ENCODE peak calls at places on chromosomes 16 and 17, in six cellular contexts. K is A549, O is T-helper 1 cell, S is ascending aorta, T is NCI-H2227 treated with DMSO at 0.1 percent for 48 hours, H is fibroblast of gingiva. J is an unnamed sample.

GRCh38 chr16:8848939-8849391 is 19.8 kb downstream of the CARHSP1 start:
- DNase-seq in H (peak; percentile 30), K (no peak), O (no peak), T (no peak), S (no peak), J (no peak)

GRCh38 chr17:18362509-18363020 is 785 bp downstream of the SHMT1 start:
- DNase-seq in T (no peak), K (peak; percentile 34), O (no peak), S (no peak), H (peak; percentile 83), J (no peak)

GRCh38 chr16:12553191-12553590 is 250.5 kb downstream of the CPPED1 start:
- DNase-seq in K (no peak), O (no peak), T (no peak), S (no peak), H (no peak), J (no peak)

GRCh38 chr17:35243459-35244204 is 760 bp downstream of the SLFN5 start:
- DNase-seq in H (peak; percentile 68), K (peak; percentile 41), T (no peak), S (peak; percentile 48), O (peak; percentile 30), J (peak; percentile 53)

GRCh38 chr16:2427526-2427925 is 1.7 kb upstream of the CCNF start:
- DNase-seq in T (no peak), S (no peak), H (no peak), K (no peak), O (no peak), J (no peak)

GRCh38 chr17:17882182-17882581 is 45.4 kb upstream of the SREBF1 start:
- DNase-seq in S (no peak), T (no peak), O (no peak), H (no peak), K (no peak), J (no peak)

GRCh38 chr17:5352681-5353289 is 66.7 kb downstream of the NUP88 start:
- DNase-seq in T (no peak), S (no peak), K (no peak), H (no peak), O (no peak), J (no peak)

GRCh38 chr17:38579934-38580333 is 25.8 kb downstream of the SRCIN1 start:
- DNase-seq in O (no peak), S (no peak), H (no peak), K (peak; percentile 68), T (no peak), J (no peak)

GRCh38 chr16:67526149-67526732 is 2.4 kb upstream of the RIPOR1 start:
- DNase-seq in O (no peak), T (no peak), K (no peak), S (no peak), H (no peak), J (no peak)

GRCh38 chr17:75084039-75084660 is 3.6 kb upstream of the SLC16A5 start:
- DNase-seq in S (no peak), H (no peak), K (peak; percentile 78), T (no peak), O (no peak), J (no peak)

GRCh38 chr17:47929218-47930000 is 12.0 kb upstream of the PNPO start:
- DNase-seq in K (no peak), O (no peak), H (no peak), S (no peak), T (no peak), J (no peak)

GRCh38 chr16:74480150-74481029 is 59.1 kb upstream of the CLEC18B start:
- DNase-seq in S (no peak), T (no peak), O (no peak), K (peak; percentile 89), H (peak; percentile 44), J (no peak)

GRCh38 chr16:48542020-48542473 is 67.9 kb downstream of the N4BP1 start:
- DNase-seq in O (no peak), T (no peak), H (peak; percentile 69), K (peak; percentile 66), S (no peak), J (no peak)

GRCh38 chr17:68318103-68318991 is 27.1 kb downstream of the ARSG start:
- DNase-seq in T (no peak), S (no peak), O (no peak), K (peak; percentile 53), H (peak; percentile 63), J (no peak)

GRCh38 chr17:81806461-81807209 is 2.7 kb downstream of the GCGR start:
- DNase-seq in K (no peak), H (no peak), O (no peak), S (no peak), T (no peak), J (no peak)

GRCh38 chr17:66930933-66931332 is 33.6 kb upstream of the CACNG4 start:
- DNase-seq in T (no peak), O (no peak), H (no peak), S (no peak), K (peak; percentile 48), J (no peak)

GRCh38 chr16:19505600-19506303 is 16.1 kb downstream of the GDE1 start:
- DNase-seq in H (peak; percentile 87), K (no peak), O (no peak), S (no peak), T (no peak), J (no peak)

GRCh38 chr17:34580685-34581445 is 1.5 kb downstream of the TMEM132E start:
- DNase-seq in T (no peak), H (no peak), S (no peak), O (no peak), K (no peak), J (no peak)

GRCh38 chr17:64230551-64231408 is 32.3 kb downstream of the TEX2 start:
- DNase-seq in T (no peak), K (peak; percentile 14), S (no peak), H (peak; percentile 92), O (no peak), J (no peak)

GRCh38 chr16:4531816-4532215 is 6.8 kb downstream of the CDIP1 start:
- DNase-seq in H (no peak), O (no peak), T (no peak), S (no peak), K (no peak), J (no peak)

GRCh38 chr16:18942069-18942468 is 15.9 kb upstream of the SMG1 start:
- DNase-seq in T (no peak), S (no peak), O (no peak), H (no peak), K (no peak), J (no peak)

GRCh38 chr17:78144146-78144719 is 2.0 kb upstream of the C17orf99 start:
- DNase-seq in S (peak; percentile 40), T (no peak), H (peak; percentile 84), O (no peak), K (peak; percentile 77), J (no peak)

GRCh38 chr17:2207815-2208515 is 95.6 kb downstream of the SMG6 start:
- DNase-seq in H (no peak), T (no peak), S (no peak), O (no peak), K (no peak), J (no peak)

GRCh38 chr17:83195330-83196087 is 116.1 kb downstream of the METRNL start:
- DNase-seq in S (peak; percentile 10), T (no peak), H (peak; percentile 97), K (no peak), O (no peak), J (no peak)

GRCh38 chr17:28347261-28347891 is 10.0 kb downstream of the POLDIP2 start:
- DNase-seq in S (no peak), H (peak; percentile 89), T (no peak), K (no peak), O (no peak), J (no peak)

GRCh38 chr16:31356566-31357323 is 1.8 kb downstream of the ITGAX start:
- DNase-seq in S (no peak), H (no peak), T (no peak), K (no peak), O (no peak), J (no peak)

GRCh38 chr17:1724869-1725641 is 551 bp downstream of the WDR81 start:
- DNase-seq in T (no peak), K (no peak), H (no peak), O (no peak), S (no peak), J (no peak)

GRCh38 chr17:3754458-3755334 is 31.0 kb downstream of the HASPIN start:
- DNase-seq in S (no peak), O (peak; percentile 85), K (peak; percentile 58), H (no peak), T (peak; percentile 9), J (peak; percentile 69)

GRCh38 chr17:2517539-2517938 is 5.9 kb upstream of the METTL16 start:
- DNase-seq in O (no peak), H (no peak), S (no peak), T (no peak), K (no peak), J (no peak)

GRCh38 chr16:30186782-30187555 is 3.6 kb downstream of the CORO1A start:
- DNase-seq in H (peak; percentile 13), T (no peak), K (peak; percentile 53), S (no peak), O (peak; percentile 79), J (peak; percentile 71)

GRCh38 chr16:57118461-57119084 is 26.2 kb downstream of the CPNE2 start:
- DNase-seq in T (no peak), O (no peak), S (no peak), H (no peak), K (no peak), J (no peak)

GRCh38 chr17:69858460-69858859 is 216.6 kb upstream of the KCNJ16 start:
- DNase-seq in O (no peak), T (no peak), K (no peak), S (no peak), H (no peak), J (no peak)